ENCODE peak calls at places on chromosomes 2 and 18, in six cellular contexts. O is breast epithelium, B is astrocyte of the spinal cord, D is bronchial epithelial cell, J is OCI-LY7, P is cardiac muscle cell. S is an unnamed sample.

GRCh38 chr2:61727746-61728145 is 126.1 kb downstream of the FAM161A start:
- DNase-seq in O (no peak), D (peak; percentile 20), P (no peak), J (no peak), B (no peak), S (no peak)

GRCh38 chr2:46954951-46955571 is 39.5 kb upstream of the MCFD2 start:
- DNase-seq in P (no peak), J (no peak), O (peak; percentile 79), D (peak; percentile 56), B (peak; percentile 90), S (peak; percentile 62)

GRCh38 chr18:24078391-24078790 is 60.5 kb upstream of the CABYR start:
- DNase-seq in O (no peak), D (no peak), B (peak; percentile 5), P (no peak), J (no peak), S (no peak)

GRCh38 chr18:25832008-25832604 is 258.3 kb downstream of the SS18 start:
- DNase-seq in D (peak; percentile 3), P (peak; percentile 78), O (no peak), J (peak; percentile 55), B (peak; percentile 69), S (peak; percentile 76)

GRCh38 chr2:147076634-147077033 is 768.2 kb upstream of the ACVR2A start:
- DNase-seq in P (no peak), D (peak; percentile 74), B (peak; percentile 56), J (no peak), O (no peak), S (no peak)

GRCh38 chr18:57802166-57802868 is 798 bp downstream of the ATP8B1 start:
- DNase-seq in O (no peak), B (no peak), D (no peak), P (no peak), J (no peak), S (peak; percentile 53)

GRCh38 chr2:208265371-208265806 is 666 bp upstream of the PIKFYVE start:
- DNase-seq in D (no peak), P (peak; percentile 28), J (peak; percentile 82), O (no peak), B (no peak), S (peak; percentile 64)

GRCh38 chr2:75788925-75789324 is 78.2 kb upstream of the GCFC2 start:
- DNase-seq in P (no peak), O (no peak), J (no peak), B (peak; percentile 19), D (peak; percentile 66), S (no peak)

GRCh38 chr2:160042054-160042453 is 20.4 kb downstream of the PLA2R1 start:
- DNase-seq in J (no peak), D (peak; percentile 20), B (no peak), P (no peak), O (no peak), S (no peak)

GRCh38 chr2:241726459-241726858 is 8.0 kb upstream of the D2HGDH start:
- DNase-seq in B (no peak), P (no peak), J (no peak), D (no peak), O (no peak), S (no peak)

GRCh38 chr2:109423556-109424359 is 190.0 kb downstream of the SEPTIN10 start:
- DNase-seq in D (no peak), J (no peak), B (no peak), O (no peak), P (no peak), S (no peak)

GRCh38 chr2:10239561-10239967 is 63.1 kb upstream of the HPCAL1 start:
- DNase-seq in P (no peak), O (no peak), J (no peak), D (no peak), B (no peak), S (no peak)

GRCh38 chr2:44974064-44974715 is 32.7 kb downstream of the SIX3 start:
- DNase-seq in J (peak; percentile 63), O (no peak), D (peak; percentile 76), P (peak; percentile 64), B (no peak), S (no peak)

GRCh38 chr2:233085839-233086150 is 25.7 kb downstream of the INPP5D start:
- DNase-seq in O (no peak), B (no peak), P (no peak), J (no peak), D (no peak), S (no peak)

GRCh38 chr2:127563458-127564428 is 28.3 kb downstream of the MYO7B start:
- DNase-seq in D (no peak), O (no peak), J (no peak), B (no peak), P (no peak), S (peak; percentile 47)

DNA sequence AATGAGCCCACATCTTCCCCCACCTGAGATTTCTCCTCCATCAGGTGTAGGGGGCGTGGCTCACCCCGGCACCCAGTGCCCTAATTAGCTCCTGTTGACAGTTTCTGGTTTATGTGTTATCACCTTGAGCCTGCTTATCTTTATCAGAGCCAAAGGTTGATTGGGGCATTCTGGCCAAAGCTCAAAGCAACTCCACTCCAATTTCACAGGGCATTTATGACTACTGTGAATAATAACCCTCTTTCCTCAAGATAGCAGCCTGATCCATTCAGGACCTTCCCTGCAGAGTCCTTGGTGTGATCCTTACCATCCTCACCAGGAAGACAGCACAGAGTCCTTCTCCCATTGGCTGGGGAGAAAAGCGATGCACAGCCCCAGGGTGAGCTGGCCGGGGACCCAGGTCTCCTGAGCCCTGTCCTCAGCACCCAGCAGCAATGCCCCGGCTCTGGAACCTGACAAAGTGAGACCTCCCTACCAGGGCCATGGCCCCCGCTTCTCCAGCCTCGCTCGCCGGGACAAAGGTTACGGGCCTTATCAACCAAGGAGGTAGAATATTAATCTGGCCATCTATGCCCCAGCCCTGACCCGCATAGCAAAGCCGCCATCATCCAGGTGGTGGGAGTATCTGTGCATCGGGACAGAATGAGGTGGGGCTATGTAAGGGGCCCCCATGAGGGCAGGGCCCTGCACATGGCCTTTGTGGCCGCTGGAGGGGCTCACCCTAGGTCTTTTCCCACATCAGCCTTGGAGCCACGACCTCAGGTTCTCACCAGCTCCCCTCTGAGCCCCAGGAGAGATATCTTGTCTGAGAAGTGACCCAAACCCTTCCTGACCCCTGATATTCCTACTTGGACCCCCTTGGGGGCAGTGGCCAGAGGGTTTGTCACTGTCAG is 64.5 kb downstream of the ZFP36L2 start:
- DNase-seq in P (no peak), J (no peak), D (no peak), O (no peak), B (no peak), S (peak; percentile 82)
- H3K4me3 ChIP-seq in P (no peak overlapping the region), J (no peak overlapping the region), D (no peak overlapping the region), O (no peak overlapping the region), B (no peak overlapping the region), S (no peak overlapping the region)

GRCh38 chr2:98084869-98085238 is 2.1 kb upstream of the VWA3B start:
- DNase-seq in O (no peak), J (no peak), P (no peak), B (no peak), D (no peak), S (peak; percentile 52)

GRCh38 chr2:98088261-98088660 is 1.3 kb downstream of the VWA3B start:
- DNase-seq in J (peak; percentile 61), P (no peak), B (no peak), D (no peak), O (no peak), S (no peak)

GRCh38 chr2:98086491-98087446 is at the start of gene VWA3B:
- DNase-seq in B (peak; percentile 11), D (peak; percentile 54), J (peak; percentile 70), O (peak; percentile 55), P (peak; percentile 70), S (peak; percentile 91)

GRCh38 chr2:98085649-98086048 is 1.3 kb upstream of the VWA3B start:
- DNase-seq in D (no peak), P (no peak), B (no peak), J (no peak), O (no peak), S (peak; percentile 59)

DNA sequence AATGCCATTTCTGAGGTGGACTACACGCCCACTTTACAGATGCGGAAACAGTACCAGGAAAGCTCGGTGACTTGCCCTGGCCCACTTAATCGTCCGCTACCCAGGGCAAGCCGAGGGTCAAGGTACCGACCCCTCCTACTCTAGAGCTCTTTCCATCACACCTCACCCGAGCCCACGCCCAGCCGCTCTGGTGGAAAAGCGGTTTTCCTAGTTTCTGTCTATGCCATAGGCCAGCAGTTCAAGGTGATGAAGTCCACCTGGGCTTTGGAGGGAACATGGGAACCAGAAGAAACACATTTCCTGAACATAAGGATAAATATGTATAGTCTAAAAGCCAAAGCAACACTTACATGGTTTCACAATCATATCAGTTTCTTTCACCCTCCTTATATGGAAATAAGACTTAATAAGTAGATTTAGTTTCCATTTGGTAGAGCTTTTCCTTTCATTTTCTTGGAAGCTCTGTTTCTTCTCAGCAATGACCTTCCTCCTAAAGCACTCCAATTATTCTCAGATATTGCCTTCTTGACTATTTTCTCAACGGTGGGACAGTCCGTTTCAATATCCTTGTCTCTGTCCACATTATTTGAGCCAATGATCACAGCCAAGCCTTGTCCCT is 589 bp downstream of the VWA3B start:
- DNase-seq in J (no peak), P (no peak), D (no peak), B (no peak), O (no peak), S (no peak)
- H3K4me3 ChIP-seq in J (peak overlapping the region; percentile 73), P (peak overlapping the region; percentile 45), D (peak overlapping the region; percentile 45), B (peak overlapping the region; percentile 48), O (peak overlapping the region; percentile 70), S (no peak overlapping the region)

GRCh38 chr2:234564719-234565118 is 67.8 kb upstream of the ARL4C start:
- DNase-seq in B (peak; percentile 74), J (no peak), D (peak; percentile 9), P (no peak), O (no peak), S (no peak)
- H3K4me3 ChIP-seq in B (no peak overlapping the region), J (no peak overlapping the region), D (no peak overlapping the region), P (no peak overlapping the region), O (no peak overlapping the region), S (no peak overlapping the region)

GRCh38 chr18:48693006-48693405 is 154.2 kb downstream of the CTIF start:
- DNase-seq in B (no peak), P (no peak), J (no peak), O (no peak), D (no peak), S (no peak)
- H3K4me3 ChIP-seq in B (no peak overlapping the region), P (no peak overlapping the region), J (no peak overlapping the region), O (no peak overlapping the region), D (no peak overlapping the region), S (no peak overlapping the region)

DNA sequence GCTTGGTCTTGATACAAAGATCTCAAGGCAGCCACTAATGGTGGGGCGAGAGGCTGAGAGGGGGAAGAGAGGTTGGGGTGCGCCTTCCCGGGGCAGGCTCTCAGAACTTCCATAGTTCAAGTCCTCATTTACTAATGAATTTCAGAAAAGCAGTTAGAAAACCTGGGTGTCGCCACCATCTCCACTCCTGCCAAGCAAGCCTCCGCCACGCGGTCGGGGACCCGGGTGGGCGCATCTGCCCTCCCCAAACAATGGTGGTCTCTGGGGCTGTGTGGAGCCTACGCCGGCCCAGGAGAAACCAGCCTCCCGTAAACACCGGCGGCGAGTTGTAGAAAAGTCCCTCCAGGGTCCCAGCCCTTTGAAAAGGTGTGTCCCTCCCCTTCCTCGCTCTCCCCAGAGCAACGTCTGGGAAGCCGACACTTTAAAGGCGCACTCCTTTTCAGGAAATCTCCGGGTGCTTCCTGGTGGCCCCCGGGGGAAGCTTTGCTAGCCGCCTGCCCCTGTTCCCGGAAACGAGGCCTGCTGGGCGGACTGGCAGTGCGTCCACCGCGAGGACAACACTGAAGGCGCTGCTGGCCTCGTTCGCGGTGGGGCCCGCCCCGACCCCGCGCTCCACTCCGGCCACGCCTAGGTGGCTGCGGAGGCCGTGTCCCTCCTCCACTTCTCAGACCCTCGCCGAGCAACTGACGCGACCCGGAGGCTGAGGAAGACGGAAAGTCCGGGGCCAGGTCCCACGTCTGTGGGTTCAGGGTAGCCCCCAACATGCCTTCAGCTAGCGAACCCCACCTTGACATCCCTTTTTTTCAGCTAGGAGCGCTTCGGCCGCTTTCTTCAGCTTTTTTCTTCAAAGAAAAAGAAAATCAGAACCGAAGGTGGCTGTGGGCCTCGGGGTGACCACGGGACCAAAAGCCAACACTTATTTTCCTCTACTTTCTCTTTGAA is 16.8 kb downstream of the EVX2 start:
- DNase-seq in P (no peak), B (no peak), J (no peak), D (no peak), O (no peak), S (no peak)
- H3K4me3 ChIP-seq in P (no peak overlapping the region), B (peak overlapping the region; percentile 0), J (no peak overlapping the region), D (no peak overlapping the region), O (peak overlapping the region; percentile 60), S (no peak overlapping the region)